ENCODE peak calls at places on chromosome 19, in eight cellular contexts. X is kidney epithelial cell, N is mucosa of gallbladder, E is cardiac fibroblast, Z is left ventricle myocardium inferior, F is HEK293T, I is progenitor cell of endocrine pancreas, O is ELR. T is an unnamed sample.

GRCh38 chr19:18800636-18801035 is 9.5 kb upstream of the COMP start:
- DNase-seq in I (no peak), N (no peak), X (no peak), E (no peak), O (no peak), Z (no peak), F (no peak), T (no peak)

GRCh38 chr19:8577247-8577646 is at the start of gene MYO1F:
- DNase-seq in X (no peak), E (no peak), I (no peak), F (no peak), N (peak), Z (peak), O (no peak), T (no peak)

GRCh38 chr19:41876847-41877489 is at the start of gene CD79A:
- DNase-seq in F (no peak), E (no peak), Z (no peak), I (no peak), X (no peak), N (no peak), O (no peak), T (no peak)

GRCh38 chr19:23415034-23415433 is 19.8 kb upstream of the ZNF91 start:
- DNase-seq in E (no peak), Z (no peak), O (no peak), N (no peak), F (no peak), X (no peak), I (no peak), T (no peak)

GRCh38 chr19:11165486-11166030 is 10.0 kb upstream of the SPC24 start:
- DNase-seq in E (peak), X (no peak), N (no peak), O (peak), F (no peak), Z (no peak), I (no peak), T (no peak)

GRCh38 chr19:40721936-40722661 is 5.2 kb downstream of the ITPKC start:
- DNase-seq in I (no peak), O (peak), F (no peak), E (peak), N (no peak), X (no peak), Z (no peak), T (no peak)

GRCh38 chr19:58304255-58304654 is 922 bp upstream of the ERVK3-1 start:
- DNase-seq in Z (no peak), E (no peak), N (no peak), I (no peak), X (no peak), O (no peak), F (no peak), T (no peak)

GRCh38 chr19:53877361-53877766 is 4.6 kb upstream of the PRKCG start:
- DNase-seq in N (no peak), F (no peak), Z (no peak), X (no peak), E (peak), O (no peak), I (no peak), T (no peak)

GRCh38 chr19:43444531-43445340 is 20.7 kb downstream of the LYPD3 start:
- DNase-seq in N (no peak), Z (no peak), I (no peak), X (no peak), F (no peak), O (no peak), E (no peak), T (no peak)

GRCh38 chr19:47093841-47094240 is 19.7 kb downstream of the ZC3H4 start:
- DNase-seq in Z (no peak), O (no peak), E (no peak), I (no peak), F (no peak), X (no peak), N (no peak), T (no peak)

GRCh38 chr19:33434090-33434885 is 60.8 kb downstream of the CEBPG start:
- DNase-seq in Z (peak), N (no peak), E (no peak), I (no peak), X (no peak), F (no peak), O (no peak), T (no peak)

GRCh38 chr19:16628984-16629691 is 1.1 kb upstream of the MED26 start:
- DNase-seq in F (no peak), I (no peak), X (no peak), E (peak), N (peak), Z (peak), O (no peak), T (no peak)

GRCh38 chr19:20964798-20965197 is 41.7 kb downstream of the ZNF85 start:
- DNase-seq in N (no peak), X (no peak), Z (no peak), E (no peak), I (no peak), O (no peak), F (no peak), T (no peak)